ENCODE peak calls at places on chromosomes 16 and 17, in seven cellular contexts. E is cardiac muscle cell; I is fibroblast of lung; C is prostate gland; U is CD8-positive, alpha-beta T cell; Z is heart left ventricle; B is PC-9. A is an unnamed sample.

GRCh38 chr17:65547253-65547670 is 14.2 kb downstream of the AXIN2 start:
- DNase-seq in E (no peak), I (peak; percentile 81), C (peak; percentile 39), U (no peak), Z (peak; percentile 72), B (no peak), A (no peak)

GRCh38 chr17:61600621-61601020 is 9.6 kb upstream of the NACA2 start:
- DNase-seq in E (no peak), I (no peak), C (no peak), U (no peak), Z (no peak), B (no peak), A (no peak)

GRCh38 chr16:75296606-75297005 is 45.2 kb upstream of the BCAR1 start:
- DNase-seq in E (peak; percentile 70), I (peak; percentile 67), C (no peak), U (no peak), Z (peak; percentile 83), B (no peak), A (no peak)

GRCh38 chr16:58628845-58629680 is 563 bp downstream of the CNOT1 start:
- DNase-seq in E (peak; percentile 11), I (peak; percentile 30), C (peak; percentile 54), U (peak; percentile 62), Z (peak; percentile 64), B (no peak), A (peak; percentile 80)

GRCh38 chr17:73151888-73152633 is 12.7 kb upstream of the SSTR2 start:
- DNase-seq in E (no peak), I (no peak), C (no peak), U (no peak), Z (no peak), B (no peak), A (no peak)

GRCh38 chr16:7653746-7654145 is 321.1 kb downstream of the RBFOX1 start:
- DNase-seq in E (no peak), I (no peak), C (no peak), U (no peak), Z (no peak), B (no peak), A (no peak)

GRCh38 chr16:54484700-54485099 is 198.1 kb upstream of the IRX3 start:
- DNase-seq in E (no peak), I (no peak), C (peak; percentile 31), U (no peak), Z (peak; percentile 37), B (no peak), A (no peak)

GRCh38 chr16:49884033-49884707 is 28.3 kb upstream of the ZNF423 start:
- DNase-seq in E (peak; percentile 18), I (no peak), C (no peak), U (no peak), Z (no peak), B (no peak), A (no peak)

GRCh38 chr17:79779088-79779529 is 1.2 kb downstream of the CBX2 start:
- DNase-seq in E (no peak), I (no peak), C (no peak), U (no peak), Z (no peak), B (no peak), A (no peak)

GRCh38 chr17:30236807-30237206 is 1.3 kb upstream of the SLC6A4 start:
- DNase-seq in E (peak; percentile 49), I (peak; percentile 27), C (peak; percentile 29), U (no peak), Z (peak; percentile 51), B (no peak), A (peak; percentile 44)

GRCh38 chr17:59105852-59106462 is 723 bp downstream of the TRIM37 start:
- DNase-seq in E (peak; percentile 39), I (peak; percentile 39), C (peak; percentile 65), U (peak; percentile 86), Z (peak; percentile 69), B (peak; percentile 47), A (peak; percentile 50)

GRCh38 chr17:64126918-64127317 is 3.0 kb downstream of the ERN1 start:
- DNase-seq in E (peak; percentile 19), I (peak; percentile 70), C (no peak), U (no peak), Z (no peak), B (no peak), A (no peak)

GRCh38 chr16:78443300-78443604 is 343.8 kb downstream of the WWOX start:
- DNase-seq in E (no peak), I (no peak), C (no peak), U (no peak), Z (no peak), B (no peak), A (no peak)

GRCh38 chr16:87780385-87780989 is 14.7 kb upstream of the KLHDC4 start:
- DNase-seq in E (peak; percentile 84), I (peak; percentile 79), C (no peak), U (peak; percentile 49), Z (peak; percentile 54), B (no peak), A (peak; percentile 39)

GRCh38 chr17:31724026-31724425 is 135.0 kb downstream of the COPRS start:
- DNase-seq in E (peak; percentile 84), I (peak; percentile 85), C (no peak), U (no peak), Z (no peak), B (peak; percentile 44), A (no peak)

GRCh38 chr16:22653876-22654275 is 143.2 kb downstream of the NPIPB5 start:
- DNase-seq in E (no peak), I (no peak), C (no peak), U (no peak), Z (no peak), B (no peak), A (no peak)

GRCh38 chr17:46883871-46884270 is 32.5 kb downstream of the WNT9B start:
- DNase-seq in E (no peak), I (no peak), C (no peak), U (no peak), Z (no peak), B (no peak), A (no peak)

GRCh38 chr17:76538281-76538931 is 897 bp upstream of the CYGB start:
- DNase-seq in E (no peak), I (no peak), C (no peak), U (no peak), Z (no peak), B (no peak), A (peak; percentile 63)

GRCh38 chr16:13436641-13437423 is 483.1 kb upstream of the ERCC4 start:
- DNase-seq in E (no peak), I (peak; percentile 32), C (no peak), U (no peak), Z (no peak), B (peak; percentile 73), A (no peak)

GRCh38 chr16:80806957-80807356 is 2.6 kb upstream of the CDYL2 start:
- DNase-seq in E (peak; percentile 43), I (peak; percentile 81), C (no peak), U (peak; percentile 44), Z (peak; percentile 32), B (no peak), A (no peak)

GRCh38 chr16:81583893-81584705 is 139.5 kb downstream of the CMIP start:
- DNase-seq in E (no peak), I (peak; percentile 88), C (no peak), U (no peak), Z (no peak), B (peak; percentile 24), A (no peak)

GRCh38 chr17:80943346-80944145 is 48.1 kb upstream of the CHMP6 start:
- DNase-seq in E (no peak), I (no peak), C (no peak), U (no peak), Z (peak; percentile 15), B (no peak), A (peak; percentile 7)

GRCh38 chr16:68005786-68006286 is 6.6 kb upstream of the DPEP2 start:
- DNase-seq in E (peak; percentile 26), I (no peak), C (no peak), U (peak; percentile 71), Z (peak; percentile 48), B (peak; percentile 87), A (peak; percentile 55)

GRCh38 chr16:68003031-68003430 is 3.7 kb upstream of the DPEP2 start:
- DNase-seq in E (peak; percentile 18), I (no peak), C (no peak), U (no peak), Z (no peak), B (no peak), A (no peak)

GRCh38 chr16:68000450-68000849 is 1.2 kb upstream of the DPEP2 start:
- DNase-seq in E (peak; percentile 6), I (no peak), C (no peak), U (no peak), Z (no peak), B (no peak), A (no peak)

GRCh38 chr16:67995423-67995822 is 3.9 kb downstream of the DPEP2 start:
- DNase-seq in E (no peak), I (no peak), C (no peak), U (no peak), Z (no peak), B (no peak), A (no peak)

GRCh38 chr16:68000024-68000423 is 740 bp upstream of the DPEP2 start:
- DNase-seq in E (no peak), I (no peak), C (no peak), U (no peak), Z (no peak), B (no peak), A (no peak)
- H3K27ac ChIP-seq in E (no peak overlapping the region), I (no peak overlapping the region), C (no peak overlapping the region), U (peak overlapping the region; percentile 60), Z (peak overlapping the region; percentile 75), B (no peak overlapping the region), A (no peak overlapping the region)

DNA sequence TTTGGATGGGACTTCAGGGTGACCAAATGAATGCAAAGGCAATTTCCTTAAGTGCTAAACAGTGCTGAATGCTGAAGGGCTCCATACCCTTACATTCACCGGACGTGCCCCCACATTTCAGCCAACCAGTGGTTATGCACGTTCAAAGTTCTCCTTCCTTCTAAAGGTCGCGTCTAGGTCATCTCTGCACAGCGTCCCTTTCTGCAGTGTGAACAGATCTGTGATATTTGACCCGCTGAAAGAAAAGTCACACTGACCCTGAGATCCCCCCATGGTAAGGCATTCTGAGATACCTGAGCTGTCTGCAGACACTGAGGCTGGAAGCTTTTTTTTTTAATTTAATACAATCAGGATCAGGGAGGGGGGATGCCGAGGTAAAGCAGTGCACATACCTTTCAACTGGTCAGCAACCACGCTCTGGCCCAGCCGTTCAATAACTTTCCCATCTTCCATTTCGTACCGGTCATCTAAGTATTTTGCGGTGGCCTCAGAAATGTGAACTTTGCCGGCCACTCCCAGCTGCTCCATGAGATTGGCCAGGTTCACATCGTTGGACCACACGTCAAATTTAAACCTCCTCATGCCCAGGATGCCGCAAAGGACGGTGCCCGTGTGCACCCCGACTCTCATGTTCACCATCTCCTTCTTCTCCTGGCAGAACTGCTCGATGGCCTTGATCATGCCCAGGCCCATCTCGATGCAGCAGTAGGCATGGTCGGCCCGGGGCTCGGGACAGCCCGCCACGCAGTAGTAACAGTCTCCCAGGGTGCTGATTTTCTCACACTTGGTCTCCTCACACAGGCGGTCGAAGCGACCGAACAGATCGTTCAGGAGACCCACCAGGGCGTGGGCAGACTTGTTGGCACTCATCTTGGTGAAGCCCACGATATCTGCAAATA is 2.6 kb downstream of the ADCY9 start:
- DNase-seq in E (no peak), I (no peak), C (no peak), U (no peak), Z (no peak), B (no peak), A (no peak)
- H3K4me3 ChIP-seq in E (peak overlapping the region; percentile 25), I (peak overlapping the region; percentile 84), C (no peak overlapping the region), U (no peak overlapping the region), Z (peak overlapping the region; percentile 18), B (no peak overlapping the region), A (peak overlapping the region; percentile 68)

GRCh38 chr17:82063424-82064415 is 1.9 kb downstream of the DUS1L start:
- DNase-seq in E (no peak), I (no peak), C (no peak), U (peak; percentile 19), Z (peak; percentile 18), B (no peak), A (no peak)
- H3K27ac ChIP-seq in E (no peak overlapping the region), I (no peak overlapping the region), C (peak overlapping the region; percentile 80), U (no peak overlapping the region), Z (no peak overlapping the region), B (no peak overlapping the region), A (no peak overlapping the region)

GRCh38 chr16:89052191-89052787 is 41.4 kb upstream of the ACSF3 start:
- DNase-seq in E (no peak), I (peak; percentile 1), C (peak; percentile 67), U (no peak), Z (peak; percentile 23), B (no peak), A (no peak)
- H3K4me3 ChIP-seq in E (no peak overlapping the region), I (no peak overlapping the region), C (peak overlapping the region; percentile 40), U (no peak overlapping the region), Z (no peak overlapping the region), B (no peak overlapping the region), A (no peak overlapping the region)

A was measured in tibial artery.